ENCODE peak calls at places on chromosomes 5 and 9, in five cellular contexts. K is GM12892, D is NCI-H187, V is HuH-7, A is Daoy. G is an unnamed sample.

GRCh38 chr5:16656561-16657191 is 39.9 kb upstream of the RETREG1 start:
- DNase-seq in K (no peak), D (no peak), A (no peak), V (no peak), G (no peak)

GRCh38 chr5:111389390-111390082 is 122.8 kb downstream of the STARD4 start:
- DNase-seq in A (peak), K (no peak), D (no peak), V (no peak), G (no peak)

GRCh38 chr5:100647461-100648230 is 112.5 kb downstream of the FAM174A start:
- DNase-seq in K (no peak), V (no peak), D (peak), A (no peak), G (no peak)

GRCh38 chr9:109307380-109308240 is 13.2 kb downstream of the EPB41L4B start:
- DNase-seq in V (peak), A (peak), K (no peak), D (no peak), G (no peak)

GRCh38 chr9:112170235-112170634 is 4.9 kb downstream of the SUSD1 start:
- DNase-seq in V (no peak), D (no peak), A (no peak), K (no peak), G (no peak)

GRCh38 chr9:69671904-69672827 is at the start of gene APBA1:
- DNase-seq in D (peak), V (peak), K (peak), A (peak), G (peak)

GRCh38 chr9:77475641-77476473 is 172.3 kb downstream of the GNA14 start:
- DNase-seq in V (no peak), K (no peak), A (peak), D (no peak), G (no peak)

GRCh38 chr5:67799732-67800234 is 415.8 kb upstream of the PIK3R1 start:
- DNase-seq in V (no peak), D (no peak), K (no peak), A (no peak), G (no peak)

GRCh38 chr5:1777281-1778137 is 22.1 kb downstream of the MRPL36 start:
- DNase-seq in D (no peak), K (no peak), A (no peak), V (no peak), G (no peak)

GRCh38 chr5:112694853-112695709 is 42.6 kb upstream of the APC start:
- DNase-seq in D (no peak), A (no peak), K (no peak), V (no peak), G (no peak)

G was measured in frontal cortex.